ENCODE peak calls at places on chromosome 10, in seven cellular contexts. One of them, this sample, is unnamed.
A peak's percentile ranks its signal among the peaks of the same experiment; 100 is the strongest.

GRCh38 chr10:113945075-113945686 is 90.7 kb downstream of the NHLRC2 start:
- DNase-seq in foreskin fibroblast: peak; percentile 46
- DNase-seq in heart right ventricle: no peak
- DNase-seq in mesenchymal stem cell: peak; percentile 61
- DNase-seq in CD8-positive, alpha-beta T cell: no peak
- DNase-seq in tibial artery: no peak
- DNase-seq in astrocyte of the spinal cord: peak; percentile 71
- DNase-seq in this sample: peak; percentile 34

GRCh38 chr10:48634198-48634983 is 29.5 kb upstream of the ARHGAP22 start:
- DNase-seq in foreskin fibroblast: peak; percentile 88
- DNase-seq in heart right ventricle: peak; percentile 50
- DNase-seq in mesenchymal stem cell: peak; percentile 68
- DNase-seq in CD8-positive, alpha-beta T cell: no peak
- DNase-seq in tibial artery: peak; percentile 86
- DNase-seq in astrocyte of the spinal cord: peak; percentile 78
- DNase-seq in this sample: peak; percentile 92

GRCh38 chr10:122554576-122554975 is 6.0 kb upstream of the DMBT1 start:
- DNase-seq in foreskin fibroblast: no peak
- DNase-seq in heart right ventricle: no peak
- DNase-seq in mesenchymal stem cell: no peak
- DNase-seq in CD8-positive, alpha-beta T cell: no peak
- DNase-seq in tibial artery: no peak
- DNase-seq in astrocyte of the spinal cord: no peak
- DNase-seq in this sample: no peak

GRCh38 chr10:61166065-61166464 is 222.1 kb upstream of the RHOBTB1 start:
- DNase-seq in foreskin fibroblast: no peak
- DNase-seq in heart right ventricle: no peak
- DNase-seq in mesenchymal stem cell: no peak
- DNase-seq in CD8-positive, alpha-beta T cell: no peak
- DNase-seq in tibial artery: no peak
- DNase-seq in astrocyte of the spinal cord: no peak
- DNase-seq in this sample: no peak

GRCh38 chr10:7082967-7083366 is 327.9 kb downstream of the SFMBT2 start:
- DNase-seq in foreskin fibroblast: no peak
- DNase-seq in heart right ventricle: no peak
- DNase-seq in mesenchymal stem cell: peak; percentile 11
- DNase-seq in CD8-positive, alpha-beta T cell: no peak
- DNase-seq in tibial artery: no peak
- DNase-seq in astrocyte of the spinal cord: no peak
- DNase-seq in this sample: no peak

GRCh38 chr10:28094121-28094520 is 95.2 kb upstream of the ODAD2 start:
- DNase-seq in foreskin fibroblast: no peak
- DNase-seq in heart right ventricle: no peak
- DNase-seq in mesenchymal stem cell: no peak
- DNase-seq in CD8-positive, alpha-beta T cell: no peak
- DNase-seq in tibial artery: no peak
- DNase-seq in astrocyte of the spinal cord: no peak
- DNase-seq in this sample: no peak

GRCh38 chr10:122503886-122504285 is 42.5 kb downstream of the HTRA1 start:
- DNase-seq in foreskin fibroblast: no peak
- DNase-seq in heart right ventricle: no peak
- DNase-seq in mesenchymal stem cell: no peak
- DNase-seq in CD8-positive, alpha-beta T cell: no peak
- DNase-seq in tibial artery: peak; percentile 60
- DNase-seq in astrocyte of the spinal cord: no peak
- DNase-seq in this sample: no peak

GRCh38 chr10:72414642-72415041 is 59.9 kb upstream of the DNAJB12 start:
- DNase-seq in foreskin fibroblast: no peak
- DNase-seq in heart right ventricle: no peak
- DNase-seq in mesenchymal stem cell: no peak
- DNase-seq in CD8-positive, alpha-beta T cell: no peak
- DNase-seq in tibial artery: no peak
- DNase-seq in astrocyte of the spinal cord: no peak
- DNase-seq in this sample: no peak

GRCh38 chr10:123103944-123104343 is 31.8 kb upstream of the HMX3 start:
- DNase-seq in foreskin fibroblast: no peak
- DNase-seq in heart right ventricle: no peak
- DNase-seq in mesenchymal stem cell: no peak
- DNase-seq in CD8-positive, alpha-beta T cell: no peak
- DNase-seq in tibial artery: no peak
- DNase-seq in astrocyte of the spinal cord: no peak
- DNase-seq in this sample: no peak

GRCh38 chr10:71039551-71039950 is 151.2 kb upstream of the PCBD1 start:
- DNase-seq in foreskin fibroblast: no peak
- DNase-seq in heart right ventricle: no peak
- DNase-seq in mesenchymal stem cell: no peak
- DNase-seq in CD8-positive, alpha-beta T cell: no peak
- DNase-seq in tibial artery: peak; percentile 56
- DNase-seq in astrocyte of the spinal cord: no peak
- DNase-seq in this sample: no peak

GRCh38 chr10:23035569-23035968 is 59.8 kb upstream of the MSRB2 start:
- DNase-seq in foreskin fibroblast: no peak
- DNase-seq in heart right ventricle: no peak
- DNase-seq in mesenchymal stem cell: peak; percentile 14
- DNase-seq in CD8-positive, alpha-beta T cell: no peak
- DNase-seq in tibial artery: no peak
- DNase-seq in astrocyte of the spinal cord: no peak
- DNase-seq in this sample: no peak

GRCh38 chr10:29479081-29479917 is 155.5 kb downstream of the SVIL start:
- DNase-seq in foreskin fibroblast: peak; percentile 24
- DNase-seq in heart right ventricle: no peak
- DNase-seq in mesenchymal stem cell: peak; percentile 21
- DNase-seq in CD8-positive, alpha-beta T cell: no peak
- DNase-seq in tibial artery: no peak
- DNase-seq in astrocyte of the spinal cord: peak; percentile 83
- DNase-seq in this sample: no peak

GRCh38 chr10:79277579-79277978 is 69.7 kb upstream of the PPIF start:
- DNase-seq in foreskin fibroblast: no peak
- DNase-seq in heart right ventricle: no peak
- DNase-seq in mesenchymal stem cell: no peak
- DNase-seq in CD8-positive, alpha-beta T cell: no peak
- DNase-seq in tibial artery: no peak
- DNase-seq in astrocyte of the spinal cord: no peak
- DNase-seq in this sample: no peak

GRCh38 chr10:36448760-36449681 is 676.4 kb upstream of the ANKRD30A start:
- DNase-seq in foreskin fibroblast: no peak
- DNase-seq in heart right ventricle: no peak
- DNase-seq in mesenchymal stem cell: peak; percentile 45
- DNase-seq in CD8-positive, alpha-beta T cell: no peak
- DNase-seq in tibial artery: no peak
- DNase-seq in astrocyte of the spinal cord: peak; percentile 9
- DNase-seq in this sample: peak; percentile 55

GRCh38 chr10:103665439-103665838 is 171.9 kb downstream of the NEURL1 start:
- DNase-seq in foreskin fibroblast: no peak
- DNase-seq in heart right ventricle: peak; percentile 65
- DNase-seq in mesenchymal stem cell: no peak
- DNase-seq in CD8-positive, alpha-beta T cell: no peak
- DNase-seq in tibial artery: no peak
- DNase-seq in astrocyte of the spinal cord: no peak
- DNase-seq in this sample: no peak

GRCh38 chr10:133378251-133379096 is 588 bp upstream of the PAOX start:
- DNase-seq in foreskin fibroblast: peak; percentile 46
- DNase-seq in heart right ventricle: peak; percentile 76
- DNase-seq in mesenchymal stem cell: peak; percentile 61
- DNase-seq in CD8-positive, alpha-beta T cell: peak; percentile 57
- DNase-seq in tibial artery: peak; percentile 82
- DNase-seq in astrocyte of the spinal cord: peak; percentile 41
- DNase-seq in this sample: peak; percentile 48

GRCh38 chr10:123999261-123999660 is 94.1 kb downstream of the CHST15 start:
- DNase-seq in foreskin fibroblast: no peak
- DNase-seq in heart right ventricle: no peak
- DNase-seq in mesenchymal stem cell: no peak
- DNase-seq in CD8-positive, alpha-beta T cell: no peak
- DNase-seq in tibial artery: peak; percentile 35
- DNase-seq in astrocyte of the spinal cord: no peak
- DNase-seq in this sample: no peak

GRCh38 chr10:14601872-14602725 is 172.6 kb downstream of the FAM107B start:
- DNase-seq in foreskin fibroblast: peak; percentile 54
- DNase-seq in heart right ventricle: no peak
- DNase-seq in mesenchymal stem cell: peak; percentile 94
- DNase-seq in CD8-positive, alpha-beta T cell: peak; percentile 66
- DNase-seq in tibial artery: no peak
- DNase-seq in astrocyte of the spinal cord: peak; percentile 62
- DNase-seq in this sample: peak; percentile 59

GRCh38 chr10:71244638-71245419 is 32.5 kb downstream of the UNC5B start:
- DNase-seq in foreskin fibroblast: peak; percentile 97
- DNase-seq in heart right ventricle: peak; percentile 72
- DNase-seq in mesenchymal stem cell: peak; percentile 96
- DNase-seq in CD8-positive, alpha-beta T cell: no peak
- DNase-seq in tibial artery: peak; percentile 80
- DNase-seq in astrocyte of the spinal cord: peak; percentile 75
- DNase-seq in this sample: peak; percentile 96

GRCh38 chr10:79007037-79007842 is 61.5 kb upstream of the ZMIZ1 start:
- DNase-seq in foreskin fibroblast: no peak
- DNase-seq in heart right ventricle: no peak
- DNase-seq in mesenchymal stem cell: peak; percentile 32
- DNase-seq in CD8-positive, alpha-beta T cell: no peak
- DNase-seq in tibial artery: peak; percentile 79
- DNase-seq in astrocyte of the spinal cord: no peak
- DNase-seq in this sample: peak; percentile 53

GRCh38 chr10:58351616-58352578 is 17.1 kb downstream of the UBE2D1 start:
- DNase-seq in foreskin fibroblast: no peak
- DNase-seq in heart right ventricle: no peak
- DNase-seq in mesenchymal stem cell: no peak
- DNase-seq in CD8-positive, alpha-beta T cell: no peak
- DNase-seq in tibial artery: no peak
- DNase-seq in astrocyte of the spinal cord: no peak
- DNase-seq in this sample: peak; percentile 23

GRCh38 chr10:119268871-119269506 is 61.6 kb downstream of the GRK5 start:
- DNase-seq in foreskin fibroblast: no peak
- DNase-seq in heart right ventricle: no peak
- DNase-seq in mesenchymal stem cell: peak; percentile 93
- DNase-seq in CD8-positive, alpha-beta T cell: peak; percentile 75
- DNase-seq in tibial artery: no peak
- DNase-seq in astrocyte of the spinal cord: no peak
- DNase-seq in this sample: no peak

GRCh38 chr10:132187421-132188138 is 832 bp downstream of the DPYSL4 start:
- DNase-seq in foreskin fibroblast: no peak
- DNase-seq in heart right ventricle: no peak
- DNase-seq in mesenchymal stem cell: no peak
- DNase-seq in CD8-positive, alpha-beta T cell: no peak
- DNase-seq in tibial artery: no peak
- DNase-seq in astrocyte of the spinal cord: no peak
- DNase-seq in this sample: no peak

GRCh38 chr10:132188331-132188730 is 1.6 kb downstream of the DPYSL4 start:
- DNase-seq in foreskin fibroblast: no peak
- DNase-seq in heart right ventricle: no peak
- DNase-seq in mesenchymal stem cell: no peak
- DNase-seq in CD8-positive, alpha-beta T cell: no peak
- DNase-seq in tibial artery: no peak
- DNase-seq in astrocyte of the spinal cord: no peak
- DNase-seq in this sample: no peak

GRCh38 chr10:132184816-132185593 is 1.7 kb upstream of the DPYSL4 start:
- DNase-seq in foreskin fibroblast: no peak
- DNase-seq in heart right ventricle: no peak
- DNase-seq in mesenchymal stem cell: no peak
- DNase-seq in CD8-positive, alpha-beta T cell: no peak
- DNase-seq in tibial artery: no peak
- DNase-seq in astrocyte of the spinal cord: no peak
- DNase-seq in this sample: no peak

GRCh38 chr10:132186488-132187413 is at the start of gene DPYSL4:
- DNase-seq in foreskin fibroblast: no peak
- DNase-seq in heart right ventricle: no peak
- DNase-seq in mesenchymal stem cell: no peak
- DNase-seq in CD8-positive, alpha-beta T cell: peak; percentile 47
- DNase-seq in tibial artery: no peak
- DNase-seq in astrocyte of the spinal cord: no peak
- DNase-seq in this sample: no peak

DNA sequence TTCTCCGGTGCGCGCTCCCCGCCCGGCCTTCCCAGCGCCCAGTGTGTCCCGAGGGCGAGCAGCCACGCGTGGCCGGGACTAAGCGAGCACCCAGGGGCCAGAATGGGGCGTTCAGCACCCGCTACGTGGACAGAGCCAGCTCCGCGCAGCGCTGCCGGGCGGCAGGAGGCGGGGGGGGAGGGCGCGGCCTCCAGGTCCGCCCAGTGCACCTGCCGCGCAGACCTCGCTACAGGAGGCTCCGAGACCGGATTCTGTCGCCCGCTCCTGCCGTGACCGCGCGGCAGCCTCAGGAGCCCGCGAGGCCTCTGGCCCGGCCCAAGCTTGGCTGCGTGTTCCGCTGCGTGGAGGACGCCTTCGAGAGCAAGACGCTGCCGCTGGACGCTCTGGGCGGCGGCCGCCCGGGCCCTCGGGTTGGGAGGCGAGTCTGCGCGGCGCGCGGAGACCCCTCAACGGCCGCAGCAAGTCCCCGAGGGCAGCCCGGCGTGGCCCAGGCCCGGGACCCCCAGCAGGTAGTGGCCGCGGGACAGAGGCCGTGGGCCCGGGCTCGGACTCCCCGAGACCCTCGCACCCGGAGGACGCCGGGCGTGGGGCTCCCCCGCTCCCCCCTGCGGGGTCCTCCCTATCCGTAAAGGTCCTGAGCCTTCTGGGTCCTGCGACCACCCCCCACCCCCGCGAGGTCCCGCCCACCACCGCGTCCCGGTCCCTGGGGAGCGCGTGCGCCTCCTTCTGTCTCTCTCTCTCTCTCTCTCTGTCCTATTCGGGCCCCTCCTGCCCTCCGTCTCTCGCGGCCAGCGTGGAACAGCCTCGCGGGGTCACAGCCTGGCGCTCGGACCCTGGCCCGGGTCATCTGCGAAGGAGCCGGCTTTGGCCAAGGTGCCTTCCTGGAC is 904 bp upstream of the DPYSL4 start:
- DNase-seq in foreskin fibroblast: peak; percentile 23
- DNase-seq in heart right ventricle: peak; percentile 58
- DNase-seq in mesenchymal stem cell: peak; percentile 22
- DNase-seq in CD8-positive, alpha-beta T cell: peak; percentile 58
- DNase-seq in tibial artery: no peak
- DNase-seq in astrocyte of the spinal cord: peak; percentile 5
- DNase-seq in this sample: peak; percentile 24
- H3K4me3 ChIP-seq in foreskin fibroblast: peak overlapping the region; percentile 29
- H3K4me3 ChIP-seq in heart right ventricle: peak overlapping the region; percentile 48
- H3K4me3 ChIP-seq in mesenchymal stem cell: peak overlapping the region; percentile 32
- H3K4me3 ChIP-seq in CD8-positive, alpha-beta T cell: peak overlapping the region; percentile 39
- H3K4me3 ChIP-seq in tibial artery: peak overlapping the region; percentile 24
- H3K4me3 ChIP-seq in astrocyte of the spinal cord: no peak overlapping the region
- H3K4me3 ChIP-seq in this sample: no peak overlapping the region

GRCh38 chr10:101834341-101834740 is 9.3 kb downstream of the KCNIP2 start:
- DNase-seq in foreskin fibroblast: no peak
- DNase-seq in heart right ventricle: peak; percentile 35
- DNase-seq in mesenchymal stem cell: no peak
- DNase-seq in CD8-positive, alpha-beta T cell: no peak
- DNase-seq in tibial artery: no peak
- DNase-seq in astrocyte of the spinal cord: no peak
- DNase-seq in this sample: no peak
- H3K4me3 ChIP-seq in foreskin fibroblast: no peak overlapping the region
- H3K4me3 ChIP-seq in heart right ventricle: no peak overlapping the region
- H3K4me3 ChIP-seq in mesenchymal stem cell: no peak overlapping the region
- H3K4me3 ChIP-seq in CD8-positive, alpha-beta T cell: no peak overlapping the region
- H3K4me3 ChIP-seq in tibial artery: no peak overlapping the region
- H3K4me3 ChIP-seq in astrocyte of the spinal cord: no peak overlapping the region
- H3K4me3 ChIP-seq in this sample: no peak overlapping the region

GRCh38 chr10:110842305-110842952 is 29.3 kb upstream of the PDCD4 start:
- DNase-seq in foreskin fibroblast: no peak
- DNase-seq in heart right ventricle: no peak
- DNase-seq in mesenchymal stem cell: no peak
- DNase-seq in CD8-positive, alpha-beta T cell: no peak
- DNase-seq in tibial artery: no peak
- DNase-seq in astrocyte of the spinal cord: no peak
- DNase-seq in this sample: no peak
- H3K4me3 ChIP-seq in foreskin fibroblast: no peak overlapping the region
- H3K4me3 ChIP-seq in heart right ventricle: no peak overlapping the region
- H3K4me3 ChIP-seq in mesenchymal stem cell: no peak overlapping the region
- H3K4me3 ChIP-seq in CD8-positive, alpha-beta T cell: no peak overlapping the region
- H3K4me3 ChIP-seq in tibial artery: no peak overlapping the region
- H3K4me3 ChIP-seq in astrocyte of the spinal cord: no peak overlapping the region
- H3K4me3 ChIP-seq in this sample: no peak overlapping the region

GRCh38 chr10:35185260-35186034 is 58.8 kb downstream of the CREM start:
- DNase-seq in foreskin fibroblast: no peak
- DNase-seq in heart right ventricle: no peak
- DNase-seq in mesenchymal stem cell: no peak
- DNase-seq in CD8-positive, alpha-beta T cell: no peak
- DNase-seq in tibial artery: no peak
- DNase-seq in astrocyte of the spinal cord: no peak
- DNase-seq in this sample: no peak
- H3K4me3 ChIP-seq in foreskin fibroblast: no peak overlapping the region
- H3K4me3 ChIP-seq in heart right ventricle: no peak overlapping the region
- H3K4me3 ChIP-seq in mesenchymal stem cell: no peak overlapping the region
- H3K4me3 ChIP-seq in CD8-positive, alpha-beta T cell: no peak overlapping the region
- H3K4me3 ChIP-seq in tibial artery: no peak overlapping the region
- H3K4me3 ChIP-seq in astrocyte of the spinal cord: no peak overlapping the region
- H3K4me3 ChIP-seq in this sample: no peak overlapping the region